ENCODE peak calls at places on chromosomes 4 and X, in four cellular contexts. L is T-helper 22 cell, U is HAP-1, H is skeletal muscle cell. X is an unnamed sample.

GRCh38 chrX:109553862-109554261 is 17.2 kb downstream of the NXT2 start:
- DNase-seq in L (no peak), U (no peak), H (no peak), X (no peak)

GRCh38 chr4:87559090-87559837 is 30.1 kb upstream of the SPARCL1 start:
- DNase-seq in L (peak; percentile 0), U (no peak), H (no peak), X (peak; percentile 47)

GRCh38 chr4:4182835-4183568 is 43.7 kb downstream of the OTOP1 start:
- DNase-seq in L (no peak), U (peak; percentile 60), H (no peak), X (no peak)

GRCh38 chr4:52670121-52670520 is 11.0 kb upstream of the USP46 start:
- DNase-seq in L (no peak), U (no peak), H (no peak), X (no peak)

GRCh38 chr4:81052119-81053068 is 21.9 kb downstream of the BMP3 start:
- DNase-seq in L (no peak), U (peak; percentile 83), H (no peak), X (peak; percentile 52)

GRCh38 chr4:156931267-156931666 is 40.3 kb downstream of the PDGFC start:
- DNase-seq in L (no peak), U (peak; percentile 67), H (peak; percentile 89), X (no peak)

GRCh38 chrX:56975611-56976010 is 19.7 kb downstream of the SPIN3 start:
- DNase-seq in L (no peak), U (no peak), H (no peak), X (no peak)

GRCh38 chr4:102338405-102338804 is 6.9 kb downstream of the SLC39A8 start:
- DNase-seq in L (no peak), U (no peak), H (no peak), X (no peak)

GRCh38 chr4:23333556-23333945 is 556.3 kb downstream of the PPARGC1A start:
- DNase-seq in L (no peak), U (no peak), H (no peak), X (no peak)

GRCh38 chrX:15952212-15952611 is 97.6 kb upstream of the AP1S2 start:
- DNase-seq in L (no peak), U (no peak), H (no peak), X (no peak)

GRCh38 chr4:137640156-137640837 is 108.0 kb upstream of the PCDH18 start:
- DNase-seq in L (no peak), U (no peak), H (no peak), X (no peak)

GRCh38 chr4:86870442-86871069 is 21.4 kb upstream of the SLC10A6 start:
- DNase-seq in L (no peak), U (no peak), H (no peak), X (no peak)

GRCh38 chr4:1049591-1049905 is 38.1 kb downstream of the FGFRL1 start:
- DNase-seq in L (no peak), U (no peak), H (no peak), X (no peak)

GRCh38 chrX:121641560-121641959 is 594.1 kb downstream of the GLUD2 start:
- DNase-seq in L (no peak), U (no peak), H (peak; percentile 32), X (no peak)

GRCh38 chrX:113400193-113400704 is 559.6 kb upstream of the AMOT start:
- DNase-seq in L (no peak), U (peak; percentile 72), H (no peak), X (no peak)

GRCh38 chr4:150960079-150960478 is 55.0 kb downstream of the LRBA start:
- DNase-seq in L (no peak), U (peak; percentile 24), H (no peak), X (no peak)

GRCh38 chrX:30734782-30735181 is 81.6 kb downstream of the GK start:
- DNase-seq in L (no peak), U (no peak), H (no peak), X (no peak)

GRCh38 chrX:22081475-22082092 is 49.5 kb downstream of the PHEX start:
- DNase-seq in L (peak; percentile 2), U (peak; percentile 85), H (no peak), X (peak; percentile 55)

GRCh38 chr4:138063581-138063980 is 178.6 kb downstream of the SLC7A11 start:
- DNase-seq in L (no peak), U (no peak), H (no peak), X (no peak)

GRCh38 chr4:112145326-112145819 is at the start of gene FAM241A:
- DNase-seq in L (peak; percentile 77), U (peak; percentile 91), H (peak; percentile 49), X (peak; percentile 86)

GRCh38 chrX:144334577-144334976 is 450.7 kb downstream of the UBE2NL start:
- DNase-seq in L (no peak), U (peak; percentile 17), H (no peak), X (no peak)

GRCh38 chr4:30256105-30256828 is 463.9 kb upstream of the PCDH7 start:
- DNase-seq in L (no peak), U (no peak), H (no peak), X (no peak)

GRCh38 chr4:179095585-179096228 is 1653.5 kb upstream of the AGA start:
- DNase-seq in L (no peak), U (peak; percentile 57), H (no peak), X (no peak)

GRCh38 chr4:6942238-6942800 is 32.7 kb downstream of the TBC1D14 start:
- DNase-seq in L (no peak), U (no peak), H (peak; percentile 89), X (no peak)

GRCh38 chr4:25953740-25954139 is 39.7 kb downstream of the SMIM20 start:
- DNase-seq in L (no peak), U (no peak), H (no peak), X (no peak)

GRCh38 chr4:15778742-15779231 is 659 bp downstream of the CD38 start:
- DNase-seq in L (no peak), U (peak; percentile 28), H (no peak), X (no peak)

GRCh38 chrX:104122829-104123228 is 10.5 kb downstream of the ZCCHC18 start:
- DNase-seq in L (no peak), U (no peak), H (no peak), X (no peak)

GRCh38 chr4:114400531-114400930 is 198.1 kb upstream of the UGT8 start:
- DNase-seq in L (no peak), U (no peak), H (no peak), X (no peak)

GRCh38 chr4:168864831-168865541 is 145.1 kb downstream of the CBR4 start:
- DNase-seq in L (no peak), U (peak; percentile 22), H (no peak), X (no peak)

GRCh38 chr4:538542-539142 is 37.5 kb downstream of the TMEM271 start:
- DNase-seq in L (no peak), U (no peak), H (no peak), X (no peak)

GRCh38 chr4:20760053-20760452 is 59.8 kb downstream of the PACRGL start:
- DNase-seq in L (no peak), U (peak; percentile 55), H (no peak), X (no peak)

GRCh38 chr4:27714073-27714472 is 853.4 kb downstream of the STIM2 start:
- DNase-seq in L (no peak), U (no peak), H (no peak), X (no peak)